ENCODE peak calls at places on chromosome 11, in four cellular contexts. V is HEK293T, N is fibroblast of mammary gland, L is KBM-7. Z is an unnamed sample.

GRCh38 chr11:87719311-87720073 is 455.8 kb downstream of the RAB38 start:
- DNase-seq in V (no peak), N (no peak), L (no peak), Z (peak)

GRCh38 chr11:122963981-122964380 is 17.7 kb downstream of the BSX start:
- DNase-seq in V (no peak), N (no peak), L (no peak), Z (no peak)

GRCh38 chr11:33453225-33453624 is 196.0 kb downstream of the HIPK3 start:
- DNase-seq in V (no peak), N (no peak), L (no peak), Z (peak)

GRCh38 chr11:33829430-33830141 is 55.3 kb upstream of the FBXO3 start:
- DNase-seq in V (peak), N (peak), L (peak), Z (peak)

GRCh38 chr11:99277281-99277680 is 256.5 kb downstream of the CNTN5 start:
- DNase-seq in V (no peak), N (no peak), L (no peak), Z (no peak)

GRCh38 chr11:35106595-35106994 is 32.4 kb upstream of the CD44 start:
- DNase-seq in V (no peak), N (no peak), L (no peak), Z (no peak)

GRCh38 chr11:73662445-73663157 is 16.2 kb downstream of the PLEKHB1 start:
- DNase-seq in V (no peak), N (peak), L (no peak), Z (peak)

GRCh38 chr11:72735495-72736027 is 16.6 kb downstream of the ARAP1 start:
- DNase-seq in V (peak), N (peak), L (peak), Z (peak)

GRCh38 chr11:501001-501682 is 5.9 kb downstream of the RNH1 start:
- DNase-seq in V (no peak), N (no peak), L (no peak), Z (no peak)

GRCh38 chr11:86983071-86983488 is 27.9 kb upstream of the FZD4 start:
- DNase-seq in V (no peak), N (no peak), L (no peak), Z (no peak)

GRCh38 chr11:113114452-113115027 is 153.3 kb downstream of the NCAM1 start:
- DNase-seq in V (peak), N (peak), L (peak), Z (peak)

GRCh38 chr11:44652901-44653644 is 73.7 kb upstream of the TSPAN18 start:
- DNase-seq in V (no peak), N (no peak), L (no peak), Z (no peak)

GRCh38 chr11:96154802-96155520 is 188.0 kb downstream of the MAML2 start:
- DNase-seq in V (no peak), N (peak), L (no peak), Z (peak)